ENCODE peak calls at places on chromosome 21, in seven cellular contexts. Q, H, U, J, S, E and F are unnamed samples.

GRCh38 chr21:45456014-45456835 is 51.3 kb downstream of the COL18A1 start:
- DNase-seq in J (peak), S (no peak), E (no peak), Q (no peak), U (no peak), H (no peak), F (no peak)

GRCh38 chr21:45493401-45494001 is 48.7 kb downstream of the SLC19A1 start:
- DNase-seq in S (no peak), H (no peak), U (no peak), E (no peak), Q (no peak), J (no peak), F (no peak)

GRCh38 chr21:17828223-17828622 is 9.1 kb upstream of the C21orf91 start:
- DNase-seq in Q (peak), E (no peak), S (no peak), H (no peak), U (no peak), J (no peak), F (no peak)

GRCh38 chr21:25938673-25939395 is 204.1 kb downstream of the GABPA start:
- DNase-seq in Q (no peak), S (no peak), U (no peak), J (no peak), E (no peak), H (peak), F (no peak)

GRCh38 chr21:29185172-29185571 is 54.7 kb downstream of the MAP3K7CL start:
- DNase-seq in E (no peak), H (no peak), U (no peak), Q (no peak), J (no peak), S (no peak), F (no peak)

GRCh38 chr21:21188513-21189188 is 190.4 kb downstream of the NCAM2 start:
- DNase-seq in U (no peak), Q (peak), S (no peak), J (no peak), H (no peak), E (no peak), F (no peak)

GRCh38 chr21:29413683-29414082 is 115.0 kb downstream of the BACH1 start:
- DNase-seq in J (no peak), E (no peak), H (no peak), S (no peak), Q (no peak), U (no peak), F (no peak)

GRCh38 chr21:46065215-46065992 is 32.5 kb upstream of the COL6A2 start:
- DNase-seq in H (peak), Q (peak), E (peak), J (peak), S (no peak), U (no peak), F (no peak)

GRCh38 chr21:29017639-29018237 is 1.4 kb downstream of the RWDD2B start:
- DNase-seq in J (no peak), H (no peak), Q (no peak), S (no peak), U (no peak), E (no peak), F (no peak)

GRCh38 chr21:38314534-38314933 is 57.7 kb downstream of the KCNJ15 start:
- DNase-seq in Q (no peak), U (no peak), S (no peak), J (no peak), E (no peak), H (no peak), F (no peak)

GRCh38 chr21:46317710-46318463 is 5.8 kb downstream of the C21orf58 start:
- DNase-seq in H (peak), U (peak), E (no peak), S (no peak), Q (no peak), J (peak), F (no peak)

GRCh38 chr21:20040768-20041167 is 957.4 kb upstream of the NCAM2 start:
- DNase-seq in J (no peak), Q (no peak), E (no peak), S (no peak), U (no peak), H (no peak), F (no peak)
- TF ChIP-seq CTCF in J (no peak), Q (no peak), E (peak), S (no peak), U (peak), H (peak), F (no peak)

GRCh38 chr21:32915099-32915498 is 110.6 kb upstream of the OLIG2 start:
- DNase-seq in U (no peak), S (no peak), E (no peak), H (no peak), J (no peak), Q (no peak), F (no peak)

GRCh38 chr21:32917392-32918135 is 108.2 kb upstream of the OLIG2 start:
- DNase-seq in J (no peak), U (no peak), H (no peak), Q (peak), E (no peak), S (no peak), F (no peak)

GRCh38 chr21:32916088-32916487 is 109.6 kb upstream of the OLIG2 start:
- DNase-seq in H (no peak), S (no peak), E (no peak), Q (no peak), J (no peak), U (no peak), F (no peak)

GRCh38 chr21:32918467-32919140 is 107.1 kb upstream of the OLIG2 start:
- DNase-seq in H (no peak), E (no peak), Q (no peak), S (no peak), U (peak), J (no peak), F (no peak)

DNA sequence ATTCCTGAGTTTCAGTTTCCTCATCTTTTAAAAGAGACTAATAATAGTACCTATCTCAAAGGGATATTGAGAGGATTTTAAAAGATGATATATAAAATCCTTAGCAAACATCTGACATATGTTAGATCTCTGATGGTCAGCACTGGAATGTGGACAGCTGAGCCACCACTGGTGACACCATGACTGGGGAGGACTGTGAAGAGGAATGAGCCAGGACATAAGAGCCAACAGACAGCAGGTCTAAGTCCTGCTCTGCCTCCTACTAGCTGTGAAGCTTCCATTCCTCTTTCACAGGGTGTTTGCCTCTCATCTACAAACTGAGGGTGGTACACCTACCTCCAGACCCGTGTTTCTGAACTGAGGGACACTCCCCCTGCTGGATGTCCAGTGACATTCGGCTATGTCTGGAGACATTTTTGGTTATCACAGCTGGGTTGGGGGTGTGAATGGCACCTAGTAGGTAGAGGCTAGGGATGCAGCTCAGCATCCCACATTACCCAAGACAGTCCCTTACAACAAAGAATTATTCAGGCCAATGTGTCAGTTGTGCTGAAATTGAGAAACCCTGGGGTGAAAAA is 109.1 kb upstream of the OLIG2 start:
- DNase-seq in E (no peak), J (no peak), U (no peak), H (no peak), Q (no peak), S (peak), F (no peak)
- TF ChIP-seq CTCF in E (peak), J (no peak), U (peak), H (no peak), Q (peak), S (no peak), F (peak)

GRCh38 chr21:32578107-32578691 is 7.1 kb downstream of the TCP10L start:
- DNase-seq in E (no peak), S (peak), U (peak), Q (no peak), H (no peak), J (no peak), F (no peak)
- TF ChIP-seq CTCF in E (peak), S (peak), U (peak), Q (peak), H (no peak), J (no peak), F (no peak)

GRCh38 chr21:39348355-39349210 is at the start of gene HMGN1:
- DNase-seq in Q (peak), H (peak), E (peak), U (peak), J (peak), S (peak), F (peak)
- TF ChIP-seq CTCF in Q (no peak), H (no peak), E (no peak), U (no peak), J (no peak), S (no peak), F (no peak)

GRCh38 chr21:41672543-41672915 is 94.3 kb downstream of the RIPK4 start:
- DNase-seq in S (no peak), H (no peak), U (no peak), Q (no peak), J (no peak), E (no peak), F (no peak)

GRCh38 chr21:41673596-41674335 is 93.1 kb downstream of the RIPK4 start:
- DNase-seq in J (no peak), H (no peak), U (no peak), S (no peak), E (no peak), Q (no peak), F (no peak)

GRCh38 chr21:41673071-41673470 is 93.8 kb downstream of the RIPK4 start:
- DNase-seq in U (no peak), Q (no peak), J (no peak), H (no peak), S (no peak), E (no peak), F (no peak)

GRCh38 chr21:41671212-41671762 is 95.6 kb downstream of the RIPK4 start:
- DNase-seq in Q (no peak), S (no peak), U (no peak), E (no peak), H (no peak), J (no peak), F (no peak)

GRCh38 chr21:41671859-41672542 is 94.9 kb downstream of the RIPK4 start:
- DNase-seq in S (no peak), E (no peak), H (no peak), U (no peak), J (no peak), Q (no peak), F (no peak)
- TF ChIP-seq CTCF in S (no peak), E (no peak), H (no peak), U (no peak), J (no peak), Q (no peak), F (no peak)

DNA sequence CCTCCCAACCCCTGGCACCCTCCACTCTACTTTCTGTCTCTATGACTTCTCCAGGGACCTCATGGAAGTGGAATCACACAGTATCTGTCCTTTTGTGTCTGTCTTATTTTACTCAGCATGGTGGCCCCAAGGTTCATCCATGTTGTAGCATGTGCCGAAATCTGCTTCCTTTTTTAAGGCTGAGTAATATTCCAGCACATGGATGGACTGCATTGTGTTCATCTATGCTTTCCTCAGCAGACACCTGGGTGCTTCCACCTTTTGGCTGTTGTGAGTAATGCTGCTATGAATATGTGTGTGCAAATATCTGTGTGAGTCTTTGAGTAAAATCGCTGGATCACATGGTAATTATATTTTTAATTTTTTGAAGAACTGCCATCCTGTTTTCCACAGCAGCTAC is 1.6 kb upstream of the PFKL start:
- DNase-seq in J (no peak), U (no peak), S (no peak), Q (no peak), E (no peak), H (no peak), F (no peak)
- TF ChIP-seq CTCF in J (no peak), U (no peak), S (no peak), Q (peak), E (no peak), H (no peak), F (no peak)

GRCh38 chr21:41973861-41974751 is 20.3 kb upstream of the C2CD2 start:
- DNase-seq in Q (no peak), U (no peak), S (peak), E (no peak), H (peak), J (peak), F (no peak)
- TF ChIP-seq CTCF in Q (no peak), U (no peak), S (no peak), E (no peak), H (no peak), J (no peak), F (no peak)

GRCh38 chr21:36981977-36982700 is 15.7 kb upstream of the HLCS start:
- DNase-seq in S (no peak), U (no peak), H (no peak), E (no peak), Q (no peak), J (no peak), F (no peak)

GRCh38 chr21:36981049-36981391 is 14.6 kb upstream of the HLCS start:
- DNase-seq in H (no peak), J (no peak), U (no peak), E (no peak), Q (no peak), S (no peak), F (no peak)

GRCh38 chr21:36976882-36977651 is 10.6 kb upstream of the HLCS start:
- DNase-seq in Q (peak), J (no peak), U (peak), S (peak), E (peak), H (peak), F (no peak)

GRCh38 chr21:36976228-36976627 is 9.8 kb upstream of the HLCS start:
- DNase-seq in U (no peak), S (no peak), J (no peak), Q (no peak), H (no peak), E (no peak), F (no peak)

GRCh38 chr21:36980280-36981048 is 14.0 kb upstream of the HLCS start:
- DNase-seq in Q (no peak), J (peak), H (no peak), U (peak), E (peak), S (no peak), F (no peak)
- TF ChIP-seq CTCF in Q (no peak), J (peak), H (peak), U (peak), E (no peak), S (no peak), F (no peak)

GRCh38 chr21:44013380-44014088 is 1.4 kb downstream of the TRAPPC10 start:
- DNase-seq in Q (no peak), U (no peak), S (no peak), J (no peak), H (no peak), E (no peak), F (no peak)
- TF ChIP-seq CTCF in Q (no peak), U (no peak), S (no peak), J (no peak), H (no peak), E (no peak), F (no peak)